ENCODE peak calls at places on chromosomes 3 and 15, in nine cellular contexts. Z, E, Q, B, D, V, A, W and F are unnamed samples.
A peak's percentile ranks its signal among the peaks of the same experiment; 100 is the strongest.

GRCh38 chr3:197510642-197511018 is 45.1 kb downstream of the BDH1 start:
- DNase-seq in E (no peak), B (no peak), Z (no peak), Q (no peak), A (no peak), W (no peak), V (no peak), D (no peak), F (no peak)

GRCh38 chr3:126621627-126622345 is 33.1 kb downstream of the TXNRD3 start:
- DNase-seq in Z (peak; percentile 34), E (no peak), D (no peak), Q (no peak), V (no peak), W (no peak), B (peak; percentile 59), A (peak; percentile 38), F (no peak)

GRCh38 chr3:116051040-116051439 is 394.2 kb downstream of the LSAMP start:
- DNase-seq in E (no peak), W (no peak), Q (no peak), Z (no peak), D (no peak), A (no peak), B (no peak), V (no peak), F (no peak)

GRCh38 chr3:177521305-177521704 is 324.0 kb upstream of the TBL1XR1 start:
- DNase-seq in Q (no peak), A (no peak), D (peak; percentile 78), B (no peak), W (no peak), E (peak; percentile 92), V (no peak), Z (no peak), F (peak; percentile 65)

GRCh38 chr15:81152339-81152738 is 18.3 kb downstream of the CFAP161 start:
- DNase-seq in Q (no peak), E (no peak), D (no peak), W (no peak), A (no peak), V (no peak), Z (no peak), B (no peak), F (no peak)

GRCh38 chr3:15300318-15301078 is 31.9 kb downstream of the SH3BP5 start:
- DNase-seq in E (peak; percentile 22), A (peak; percentile 84), V (peak; percentile 17), W (no peak), D (no peak), B (peak; percentile 74), Q (no peak), Z (peak; percentile 75), F (no peak)

GRCh38 chr15:59104602-59104911 is 389 bp upstream of the CCNB2 start:
- DNase-seq in A (no peak), D (no peak), V (no peak), W (no peak), Z (no peak), Q (no peak), E (no peak), B (no peak), F (no peak)

GRCh38 chr3:194136519-194137313 is 768 bp downstream of the HES1 start:
- DNase-seq in B (peak; percentile 81), Q (no peak), A (peak; percentile 65), Z (peak; percentile 85), V (peak; percentile 65), E (peak; percentile 43), W (no peak), D (peak; percentile 74), F (peak; percentile 80)

GRCh38 chr3:70776081-70776480 is 463.6 kb upstream of the MDFIC2 start:
- DNase-seq in Q (no peak), B (no peak), E (no peak), A (no peak), W (no peak), V (no peak), D (no peak), Z (no peak), F (no peak)

GRCh38 chr15:71456812-71457211 is 341.5 kb downstream of the THSD4 start:
- DNase-seq in V (no peak), E (no peak), W (no peak), Z (no peak), B (no peak), D (no peak), Q (no peak), A (no peak), F (no peak)

GRCh38 chr3:37715976-37716375 is 145.7 kb upstream of the CTDSPL start:
- DNase-seq in A (no peak), E (no peak), B (no peak), Q (no peak), D (no peak), Z (no peak), V (no peak), W (no peak), F (no peak)

GRCh38 chr15:95604634-95605036 is 725.9 kb upstream of the NR2F2 start:
- DNase-seq in V (no peak), W (peak; percentile 61), A (no peak), E (no peak), D (no peak), Q (no peak), Z (peak; percentile 98), B (peak; percentile 94), F (no peak)

GRCh38 chr3:128415110-128415772 is 51.4 kb downstream of the DNAJB8 start:
- DNase-seq in Z (no peak), B (no peak), W (no peak), Q (no peak), D (no peak), E (no peak), A (no peak), V (no peak), F (no peak)

GRCh38 chr3:119930286-119930685 is 148.4 kb downstream of the NR1I2 start:
- DNase-seq in Z (no peak), A (no peak), E (no peak), D (no peak), Q (no peak), V (no peak), B (no peak), W (no peak), F (no peak)

GRCh38 chr15:35181538-35181937 is 96.4 kb upstream of the NANOGP8 start:
- DNase-seq in Z (peak; percentile 16), E (no peak), W (no peak), V (no peak), D (no peak), B (peak; percentile 63), A (no peak), Q (no peak), F (no peak)

GRCh38 chr15:94523873-94524272 is 292.5 kb downstream of the MCTP2 start:
- DNase-seq in Z (no peak), A (no peak), D (peak; percentile 3), V (no peak), E (no peak), Q (no peak), W (no peak), B (no peak), F (no peak)

GRCh38 chr15:94522125-94522524 is 290.8 kb downstream of the MCTP2 start:
- DNase-seq in Z (no peak), W (no peak), D (peak; percentile 19), A (no peak), V (no peak), Q (no peak), E (no peak), B (no peak), F (no peak)

GRCh38 chr15:94524565-94524964 is 293.2 kb downstream of the MCTP2 start:
- DNase-seq in W (no peak), B (no peak), V (no peak), D (no peak), E (peak; percentile 13), Z (no peak), A (no peak), Q (no peak), F (no peak)

DNA sequence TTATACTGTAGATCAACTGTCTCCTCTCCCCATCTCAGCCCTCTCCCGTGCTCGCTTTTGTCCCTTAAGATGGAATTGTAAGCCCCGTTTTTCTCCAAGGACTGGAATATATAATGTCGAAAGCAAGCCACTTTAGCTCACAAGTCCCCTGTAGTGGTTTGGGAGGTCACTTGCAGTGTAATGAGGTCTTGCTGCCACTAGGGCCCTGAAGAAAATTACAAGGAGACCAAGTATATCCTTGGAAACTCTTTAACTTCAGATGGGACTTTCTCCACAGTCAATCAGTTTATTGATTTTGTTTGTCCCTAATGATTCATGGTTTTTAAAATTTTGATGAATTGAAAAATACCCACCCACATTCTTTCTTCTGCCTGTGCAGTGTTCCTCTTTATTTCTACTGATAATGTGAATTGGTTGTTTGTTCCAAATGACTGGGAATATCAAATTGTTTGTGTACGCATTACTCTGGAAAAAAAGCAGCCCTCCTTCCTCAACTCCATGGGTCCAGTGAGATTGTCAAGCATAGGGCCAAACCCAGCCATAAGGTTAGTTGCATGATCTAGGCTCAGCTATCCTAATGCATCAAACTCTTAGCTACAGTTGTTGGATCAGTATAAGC is 294.8 kb downstream of the MCTP2 start:
- DNase-seq in B (no peak), D (peak; percentile 74), Q (no peak), A (peak; percentile 35), Z (no peak), W (no peak), E (no peak), V (peak; percentile 9), F (no peak)
- TF ChIP-seq CTCF in B (no peak), D (peak; percentile 63), Q (peak; percentile 62), A (peak; percentile 64), Z (no peak), W (peak; percentile 24), E (peak; percentile 47), V (peak; percentile 74), F (peak; percentile 74)

GRCh38 chr15:25331860-25332259 is 107.0 kb downstream of the UBE3A start:
- DNase-seq in V (no peak), E (no peak), D (no peak), W (no peak), Q (no peak), A (no peak), B (no peak), Z (no peak), F (no peak)
- TF ChIP-seq CTCF in V (no peak), E (no peak), D (no peak), W (no peak), Q (no peak), A (no peak), B (no peak), Z (no peak), F (no peak)

DNA sequence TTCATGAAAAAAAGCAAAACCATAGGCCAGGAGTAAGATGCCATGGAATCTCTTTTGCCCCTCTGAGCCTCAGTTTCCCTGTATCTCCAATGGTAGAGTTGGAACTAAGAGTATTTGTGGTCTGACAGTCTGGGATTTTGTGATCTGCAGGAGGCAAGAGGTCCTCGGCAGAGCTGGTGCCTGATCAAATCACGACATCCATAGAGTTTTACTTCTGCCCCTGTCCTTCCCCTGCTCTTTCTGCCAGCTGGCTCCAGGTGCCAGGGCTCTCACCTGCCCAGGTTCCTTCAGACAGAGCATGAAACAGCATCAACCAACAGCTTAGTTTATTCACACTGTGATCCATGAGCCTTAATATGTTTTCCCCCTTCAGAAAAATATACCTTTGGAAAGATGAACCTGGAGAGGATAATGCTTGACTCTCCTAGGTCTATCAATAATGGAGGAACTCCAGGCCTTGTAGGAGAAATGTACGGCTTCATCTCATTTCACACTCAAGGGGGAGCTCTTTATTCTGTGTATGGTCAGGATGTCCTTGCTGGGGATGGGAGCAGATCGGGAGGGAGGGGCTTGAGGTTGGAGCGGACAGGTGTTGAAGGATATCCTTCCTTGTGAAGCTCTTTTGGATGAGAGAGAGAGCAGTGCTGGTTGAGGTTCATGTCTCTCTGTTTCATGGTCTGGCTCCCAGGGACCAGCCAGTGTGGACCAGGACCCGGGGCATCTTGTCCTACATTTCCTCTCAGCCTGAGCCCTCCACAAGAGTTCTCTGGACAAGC is 309.9 kb downstream of the RPLP1 start:
- DNase-seq in D (peak; percentile 83), E (no peak), Q (no peak), V (peak; percentile 13), A (no peak), B (no peak), W (no peak), Z (no peak), F (no peak)
- TF ChIP-seq CTCF in D (peak; percentile 70), E (no peak), Q (no peak), V (no peak), A (no peak), B (peak; percentile 14), W (peak; percentile 23), Z (no peak), F (peak; percentile 31)

GRCh38 chr15:40252438-40253178 is 13.7 kb downstream of the PAK6 start:
- DNase-seq in A (no peak), W (no peak), D (peak; percentile 84), Z (no peak), B (no peak), E (peak; percentile 39), Q (no peak), V (no peak), F (no peak)
- TF ChIP-seq CTCF in A (no peak), W (no peak), D (no peak), Z (no peak), B (no peak), E (no peak), Q (peak; percentile 17), V (no peak), F (no peak)